ENCODE peak calls at places on chromosomes 16 and 17, in five cellular contexts. L is A549, B is transverse colon, O is ovary, R is tibial nerve. K is an unnamed sample.
A peak's percentile ranks its signal among the peaks of the same experiment; 100 is the strongest.

GRCh38 chr17:16215965-16216316 is 607 bp upstream of the NCOR1 start:
- DNase-seq in L (no peak), R (peak; percentile 24), B (peak; percentile 63), O (no peak), K (no peak)

GRCh38 chr17:1399366-1399678 is 700 bp downstream of the YWHAE start:
- DNase-seq in R (no peak), O (no peak), L (no peak), B (no peak), K (peak; percentile 45)

GRCh38 chr16:68786685-68787418 is 49.8 kb downstream of the CDH1 start:
- DNase-seq in B (peak; percentile 19), L (peak; percentile 25), O (peak; percentile 36), R (no peak), K (no peak)

GRCh38 chr17:30274887-30275286 is 16.9 kb downstream of the BLMH start:
- DNase-seq in L (no peak), O (no peak), B (no peak), R (no peak), K (no peak)

GRCh38 chr17:32258383-32259121 is 7.1 kb upstream of the RHBDL3 start:
- DNase-seq in B (no peak), L (no peak), O (no peak), R (no peak), K (no peak)

GRCh38 chr16:47037396-47037745 is 63.9 kb upstream of the DNAJA2 start:
- DNase-seq in R (no peak), B (peak; percentile 38), O (peak; percentile 61), L (peak; percentile 32), K (peak; percentile 28)

GRCh38 chr16:48165961-48166578 is 10.3 kb upstream of the ABCC12 start:
- DNase-seq in R (no peak), B (no peak), L (peak; percentile 65), O (no peak), K (no peak)

GRCh38 chr16:89506791-89507191 is 1.4 kb upstream of the SPG7 start:
- DNase-seq in L (no peak), R (no peak), O (no peak), B (no peak), K (no peak)

GRCh38 chr17:348692-349425 is 3.7 kb downstream of the RPH3AL start:
- DNase-seq in B (peak; percentile 72), O (no peak), L (peak; percentile 93), R (peak; percentile 82), K (peak; percentile 85)

GRCh38 chr17:80832266-80832676 is 159.4 kb upstream of the CHMP6 start:
- DNase-seq in L (peak; percentile 55), O (peak; percentile 60), R (peak; percentile 16), B (peak; percentile 33), K (no peak)

GRCh38 chr17:5555254-5555653 is 29.1 kb downstream of the NLRP1 start:
- DNase-seq in O (no peak), B (no peak), R (no peak), L (no peak), K (no peak)

GRCh38 chr17:81429353-81429774 is 34.1 kb downstream of the BAHCC1 start:
- DNase-seq in B (peak; percentile 81), R (peak; percentile 79), L (peak; percentile 80), O (peak; percentile 88), K (peak; percentile 90)

GRCh38 chr16:75391254-75391653 is 42.0 kb downstream of the CFDP1 start:
- DNase-seq in R (no peak), L (no peak), O (no peak), B (no peak), K (no peak)

GRCh38 chr16:30491229-30491628 is 18.7 kb downstream of the ITGAL start:
- DNase-seq in O (no peak), R (no peak), L (no peak), B (no peak), K (no peak)

GRCh38 chr17:57257213-57257873 is 1.0 kb downstream of the MSI2 start:
- DNase-seq in L (no peak), R (no peak), B (peak; percentile 20), O (no peak), K (no peak)

GRCh38 chr16:23962001-23962400 is 126.2 kb downstream of the PRKCB start:
- DNase-seq in O (no peak), R (no peak), L (no peak), B (no peak), K (no peak)

GRCh38 chr17:36459601-36460000 is 26.9 kb upstream of the ZNHIT3 start:
- DNase-seq in R (no peak), O (no peak), L (no peak), B (no peak), K (no peak)

GRCh38 chr17:44915727-44916058 is 393 bp upstream of the GFAP start:
- DNase-seq in O (no peak), B (no peak), L (no peak), R (no peak), K (no peak)

GRCh38 chr16:88264641-88265285 is 118.0 kb upstream of the ZNF469 start:
- DNase-seq in B (peak; percentile 86), O (peak; percentile 97), R (peak; percentile 96), L (peak; percentile 94), K (peak; percentile 94)

GRCh38 chr17:81491761-81492160 is 20.8 kb downstream of the ACTG1 start:
- DNase-seq in O (no peak), L (no peak), B (no peak), R (no peak), K (no peak)

GRCh38 chr16:13856811-13857511 is 63.0 kb upstream of the ERCC4 start:
- DNase-seq in B (no peak), O (no peak), R (no peak), L (no peak), K (no peak)

GRCh38 chr16:89693931-89694783 is 7.3 kb downstream of the SPATA2L start:
- DNase-seq in R (no peak), B (no peak), L (no peak), O (peak; percentile 27), K (no peak)

DNA sequence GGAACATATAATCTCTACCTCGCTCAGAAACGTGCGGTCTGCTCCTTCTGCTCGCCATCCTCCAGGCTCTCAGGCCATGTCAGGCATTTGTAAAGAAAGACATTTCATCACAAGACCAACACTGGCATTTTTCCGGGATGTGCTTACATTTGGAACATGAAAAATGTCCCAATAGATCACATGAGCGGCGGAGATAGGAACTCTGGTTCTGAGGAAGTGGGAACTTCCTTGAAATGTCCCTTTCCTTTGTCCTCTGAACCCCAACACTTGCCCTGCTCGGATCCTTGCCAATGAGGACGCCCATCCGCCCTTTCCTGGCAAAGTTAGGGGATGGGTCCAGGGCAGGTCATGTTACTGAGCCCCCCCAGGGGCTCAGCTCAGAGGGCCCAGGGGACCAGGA is 130.5 kb downstream of the MAF start:
- DNase-seq in B (peak; percentile 11), R (peak; percentile 66), O (no peak), L (no peak), K (no peak)
- TF ChIP-seq EP300 in B (no peak), R (peak; percentile 87), O (no peak), L (no peak), K (no peak)

GRCh38 chr17:28038802-28039600 is 3.5 kb upstream of the NLK start:
- DNase-seq in B (no peak), O (no peak), R (no peak), L (no peak), K (no peak)

GRCh38 chr17:28031174-28031573 is 11.3 kb upstream of the NLK start:
- DNase-seq in L (no peak), O (no peak), R (no peak), B (no peak), K (no peak)

GRCh38 chr17:28030386-28030785 is 12.1 kb upstream of the NLK start:
- DNase-seq in B (no peak), R (no peak), O (no peak), L (no peak), K (no peak)

GRCh38 chr17:28029033-28029432 is 13.4 kb upstream of the NLK start:
- DNase-seq in R (no peak), O (no peak), B (no peak), L (no peak), K (no peak)

DNA sequence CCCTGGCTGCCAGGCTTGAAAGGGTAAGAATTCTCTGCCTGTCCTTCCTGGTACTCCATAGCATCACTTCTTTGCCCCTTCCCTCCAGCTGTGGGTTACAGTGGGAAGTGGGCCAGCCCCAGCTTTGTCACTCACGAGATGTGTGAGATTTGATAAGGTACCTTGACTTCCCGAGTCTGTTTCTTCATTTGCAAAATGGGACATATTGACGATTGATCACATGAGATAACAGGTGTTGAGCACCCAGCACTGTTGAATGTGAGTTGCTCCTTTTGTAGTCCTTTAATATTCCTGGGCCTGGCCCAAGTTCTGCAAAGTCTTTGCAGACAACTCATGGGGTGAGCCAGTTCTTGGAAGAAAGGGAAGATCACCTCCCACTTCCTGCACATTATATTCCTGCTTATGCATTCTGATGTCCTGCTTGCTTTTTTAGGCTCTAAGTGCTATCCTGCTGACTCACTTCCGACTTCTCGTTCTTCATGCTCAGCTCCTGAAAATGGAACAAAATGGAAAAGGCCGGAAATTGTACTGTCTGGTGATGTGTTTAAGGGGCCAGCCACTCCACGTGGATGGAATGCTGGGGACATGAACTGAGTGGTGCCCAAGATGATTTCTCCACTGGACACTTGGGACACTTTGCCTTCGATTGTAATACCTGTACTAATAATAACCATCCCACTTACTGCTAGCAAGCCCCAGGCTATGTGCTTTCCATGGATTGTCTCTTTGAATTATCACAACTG is 8.3 kb upstream of the NLK start:
- DNase-seq in L (peak; percentile 22), B (no peak), O (no peak), R (peak; percentile 10), K (no peak)
- TF ChIP-seq EP300 in L (no peak), B (no peak), O (no peak), R (peak; percentile 63), K (no peak)

GRCh38 chr16:85136705-85137322 is 24.5 kb upstream of the CIBAR2 start:
- DNase-seq in L (peak; percentile 38), O (peak; percentile 77), B (peak; percentile 35), R (peak; percentile 42), K (peak; percentile 31)
- TF ChIP-seq EP300 in L (no peak), O (no peak), B (no peak), R (no peak), K (no peak)

GRCh38 chr16:1729445-1729844 is 23.4 kb downstream of the MAPK8IP3 start:
- DNase-seq in L (no peak), O (no peak), B (no peak), R (no peak), K (no peak)
- TF ChIP-seq EP300 in L (no peak), O (no peak), B (no peak), R (no peak), K (no peak)

DNA sequence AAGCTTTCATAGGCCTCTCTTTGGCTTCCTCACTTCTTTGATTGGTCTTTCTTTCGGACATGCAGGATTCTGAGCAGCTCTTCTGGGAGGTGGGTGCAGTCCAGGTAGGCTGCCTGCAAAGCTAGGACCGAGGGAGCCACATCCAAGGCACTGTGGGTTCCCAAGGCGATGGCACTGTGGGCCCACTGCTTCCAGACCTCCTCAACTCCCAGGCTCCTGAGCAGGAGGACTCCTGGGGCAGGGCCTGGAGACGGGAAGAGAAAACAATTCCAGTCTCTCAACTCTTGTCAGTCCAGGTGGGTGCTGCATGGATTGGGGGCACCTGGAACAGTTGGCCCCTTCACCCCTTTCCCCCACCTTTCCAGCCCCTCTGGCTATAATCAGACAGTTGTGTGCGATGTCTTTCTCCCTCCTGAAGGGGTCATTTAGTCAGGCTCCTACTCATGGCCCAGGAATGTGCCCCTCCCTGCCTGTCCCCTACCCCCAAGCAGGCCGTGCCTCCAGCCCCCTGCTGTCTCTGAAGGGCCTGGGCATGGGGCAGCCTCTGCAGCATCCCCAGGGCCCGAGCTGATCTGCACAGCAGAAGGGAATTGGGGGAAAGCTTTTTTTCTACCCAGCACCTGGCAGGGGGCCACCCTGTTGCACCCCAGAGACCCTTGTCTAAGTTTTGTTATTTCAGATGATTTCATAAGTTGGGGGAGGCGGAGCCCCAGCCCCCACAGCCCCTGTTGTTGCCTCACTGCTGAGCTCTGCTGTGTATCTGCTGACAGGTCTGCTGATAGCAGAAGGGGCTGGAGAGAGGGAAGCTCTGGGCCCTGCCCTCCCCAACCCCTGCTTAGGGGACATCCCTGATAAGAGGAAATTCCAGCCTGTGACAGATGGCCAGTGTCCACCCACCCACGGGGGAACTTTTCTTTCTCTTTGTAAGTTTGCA is 330.3 kb downstream of the SEC14L1 start:
- DNase-seq in L (peak; percentile 34), O (peak; percentile 86), R (peak; percentile 48), B (no peak), K (no peak)
- TF ChIP-seq EP300 in L (no peak), O (no peak), R (no peak), B (no peak), K (no peak)